ENCODE peak calls at places on chromosomes 7 and 10, in six cellular contexts. M, I, D, Q, T and H are unnamed samples.

GRCh38 chr10:15813415-15813814 is 46.9 kb downstream of the MINDY3 start:
- DNase-seq in M (no peak), I (peak), D (peak), Q (peak), T (peak), H (no peak)

GRCh38 chr10:662686-663465 is 26.6 kb downstream of the DIP2C start:
- DNase-seq in M (no peak), I (no peak), D (no peak), Q (no peak), T (no peak), H (no peak)

GRCh38 chr7:72336887-72337821 is 75.0 kb downstream of the CALN1 start:
- DNase-seq in M (peak), I (no peak), D (no peak), Q (no peak), T (no peak), H (no peak)

GRCh38 chr10:13560597-13560996 is 26.2 kb upstream of the PRPF18 start:
- DNase-seq in M (no peak), I (peak), D (peak), Q (no peak), T (peak), H (no peak)

GRCh38 chr10:112389147-112389822 is 15.4 kb downstream of the ACSL5 start:
- DNase-seq in M (no peak), I (no peak), D (peak), Q (peak), T (peak), H (no peak)

GRCh38 chr7:101294039-101294831 is 27.4 kb downstream of the IFT22 start:
- DNase-seq in M (no peak), I (no peak), D (no peak), Q (no peak), T (no peak), H (no peak)

GRCh38 chr7:92648082-92648481 is 57.9 kb upstream of the FAM133B start:
- DNase-seq in M (no peak), I (no peak), D (no peak), Q (no peak), T (no peak), H (no peak)

GRCh38 chr10:28496481-28496961 is 36.4 kb upstream of the WAC start:
- DNase-seq in M (no peak), I (no peak), D (peak), Q (peak), T (no peak), H (no peak)

GRCh38 chr7:100547872-100548271 is 8.9 kb downstream of the AGFG2 start:
- DNase-seq in M (no peak), I (no peak), D (no peak), Q (no peak), T (peak), H (no peak)

GRCh38 chr7:134086998-134087735 is 40.0 kb upstream of the LRGUK start:
- DNase-seq in M (no peak), I (no peak), D (no peak), Q (no peak), T (no peak), H (no peak)

GRCh38 chr10:79929409-79929904 is 19.4 kb downstream of the SFTPD start:
- DNase-seq in M (peak), I (peak), D (peak), Q (peak), T (peak), H (peak)

GRCh38 chr10:12358863-12359647 is 9.7 kb downstream of the CAMK1D start:
- DNase-seq in M (peak), I (no peak), D (no peak), Q (no peak), T (no peak), H (no peak)

GRCh38 chr10:102545997-102546396 is 42.2 kb downstream of the SUFU start:
- DNase-seq in M (no peak), I (no peak), D (no peak), Q (no peak), T (no peak), H (no peak)

GRCh38 chr7:133053321-133053891 is 28.5 kb downstream of the CHCHD3 start:
- DNase-seq in M (no peak), I (peak), D (peak), Q (peak), T (peak), H (peak)

GRCh38 chr10:88278912-88279311 is 304.2 kb downstream of the RNLS start:
- DNase-seq in M (no peak), I (no peak), D (no peak), Q (no peak), T (no peak), H (no peak)

GRCh38 chr10:97640868-97641811 is 669 bp downstream of the PI4K2A start:
- DNase-seq in M (peak), I (peak), D (no peak), Q (peak), T (peak), H (no peak)

GRCh38 chr10:32373496-32373895 is 26.5 kb upstream of the EPC1 start:
- DNase-seq in M (no peak), I (no peak), D (no peak), Q (no peak), T (no peak), H (no peak)

GRCh38 chr7:142384508-142384922 is 126.7 kb upstream of the PRSS58 start:
- DNase-seq in M (no peak), I (peak), D (peak), Q (peak), T (peak), H (no peak)

GRCh38 chr10:7340179-7340874 is 70.5 kb downstream of the SFMBT2 start:
- DNase-seq in M (no peak), I (no peak), D (no peak), Q (no peak), T (peak), H (no peak)

GRCh38 chr10:34677132-34677531 is 138.0 kb downstream of the PARD3 start:
- DNase-seq in M (no peak), I (no peak), D (no peak), Q (no peak), T (no peak), H (no peak)

GRCh38 chr10:34682580-34682979 is 132.5 kb downstream of the PARD3 start:
- DNase-seq in M (no peak), I (no peak), D (no peak), Q (no peak), T (no peak), H (no peak)

GRCh38 chr10:34677591-34677990 is 137.5 kb downstream of the PARD3 start:
- DNase-seq in M (no peak), I (no peak), D (no peak), Q (no peak), T (no peak), H (no peak)

GRCh38 chr10:34681933-34682332 is 133.2 kb downstream of the PARD3 start:
- DNase-seq in M (no peak), I (no peak), D (no peak), Q (no peak), T (no peak), H (no peak)

GRCh38 chr10:34679177-34679576 is 135.9 kb downstream of the PARD3 start:
- DNase-seq in M (no peak), I (no peak), D (no peak), Q (peak), T (no peak), H (no peak)
- H3K4me3 ChIP-seq in M (no peak), I (no peak), D (no peak), Q (no peak), T (no peak), H (no peak)

GRCh38 chr10:78332699-78333098 is 299.0 kb downstream of the RPS24 start:
- DNase-seq in M (no peak), I (no peak), D (no peak), Q (no peak), T (no peak), H (no peak)

GRCh38 chr10:78333362-78334143 is 299.9 kb downstream of the RPS24 start:
- DNase-seq in M (no peak), I (no peak), D (no peak), Q (no peak), T (no peak), H (no peak)

GRCh38 chr10:78330884-78331283 is 297.2 kb downstream of the RPS24 start:
- DNase-seq in M (no peak), I (no peak), D (no peak), Q (no peak), T (no peak), H (no peak)

GRCh38 chr10:78332013-78332412 is 298.4 kb downstream of the RPS24 start:
- DNase-seq in M (no peak), I (no peak), D (no peak), Q (no peak), T (no peak), H (no peak)

GRCh38 chr10:78331391-78331922 is 297.8 kb downstream of the RPS24 start:
- DNase-seq in M (peak), I (peak), D (peak), Q (no peak), T (peak), H (no peak)
- H3K4me3 ChIP-seq in M (no peak), I (peak), D (no peak), Q (no peak), T (no peak), H (no peak)

DNA sequence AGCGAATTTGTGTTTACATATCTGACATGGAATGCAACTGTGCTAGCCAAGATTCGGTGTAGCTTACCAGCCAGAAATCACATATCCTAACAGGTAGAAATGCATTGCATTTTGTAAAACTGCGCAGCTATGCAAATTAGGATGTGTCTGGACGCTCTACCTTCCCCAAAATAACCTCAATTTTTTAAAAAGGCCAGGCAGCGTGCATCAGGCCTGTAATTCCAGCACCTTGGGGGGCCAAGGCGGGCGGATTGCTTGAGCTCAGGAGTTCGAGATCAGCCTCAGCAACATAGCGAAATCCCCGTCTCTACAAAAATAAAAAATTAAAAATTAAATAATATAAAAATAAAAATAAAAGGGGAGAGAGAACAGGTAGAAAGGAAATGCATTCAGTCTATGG is 305.0 kb downstream of the TYW1 start:
- DNase-seq in M (peak), I (peak), D (no peak), Q (no peak), T (peak), H (no peak)
- H3K4me3 ChIP-seq in M (peak), I (peak), D (peak), Q (peak), T (peak), H (peak)

GRCh38 chr10:21368022-21368582 is 157.4 kb downstream of the SKIDA1 start:
- DNase-seq in M (no peak), I (no peak), D (no peak), Q (no peak), T (no peak), H (no peak)

GRCh38 chr10:21369697-21370096 is 155.8 kb downstream of the SKIDA1 start:
- DNase-seq in M (no peak), I (no peak), D (no peak), Q (no peak), T (peak), H (no peak)

GRCh38 chr10:21368728-21369425 is 156.6 kb downstream of the SKIDA1 start:
- DNase-seq in M (no peak), I (no peak), D (no peak), Q (peak), T (peak), H (no peak)

GRCh38 chr10:21372651-21373410 is 152.7 kb downstream of the SKIDA1 start:
- DNase-seq in M (no peak), I (peak), D (peak), Q (peak), T (peak), H (no peak)
- H3K4me3 ChIP-seq in M (no peak), I (peak), D (no peak), Q (no peak), T (peak), H (no peak)

DNA sequence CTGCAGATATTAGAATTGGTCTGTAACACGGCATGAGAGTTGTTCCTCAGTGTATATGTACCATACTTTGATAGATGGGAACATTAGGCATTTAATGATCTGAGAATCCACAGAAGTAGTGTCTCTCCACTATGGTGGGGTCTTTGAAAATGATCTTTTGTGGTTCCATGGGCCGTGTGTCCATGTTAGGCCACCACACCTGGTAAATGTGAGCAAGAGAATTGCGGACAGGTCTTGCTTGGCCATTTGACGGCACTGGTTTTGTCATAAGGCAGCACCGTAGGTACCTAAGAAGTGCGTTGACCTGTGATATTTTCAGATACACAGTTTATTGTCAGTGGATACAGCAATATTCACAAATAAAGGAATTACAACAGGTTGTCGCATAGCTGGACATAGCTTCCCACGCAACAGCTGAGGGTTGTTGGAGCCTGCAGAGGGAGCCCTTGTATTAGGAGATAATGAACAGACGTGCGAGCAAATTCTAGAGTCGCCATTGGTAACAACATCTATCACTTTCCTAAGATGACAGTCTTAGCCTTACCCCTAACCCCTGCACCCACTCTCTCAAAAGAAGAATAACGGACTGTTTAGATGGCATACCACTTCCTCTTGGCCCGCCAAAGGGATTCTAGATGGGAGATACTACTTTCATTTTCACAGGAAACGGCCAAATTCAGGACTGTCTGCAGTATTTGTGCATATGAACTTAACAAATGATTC is 111.4 kb downstream of the COL28A1 start:
- DNase-seq in M (peak), I (peak), D (peak), Q (peak), T (peak), H (peak)
- H3K4me3 ChIP-seq in M (no peak), I (peak), D (peak), Q (peak), T (peak), H (peak)

DNA sequence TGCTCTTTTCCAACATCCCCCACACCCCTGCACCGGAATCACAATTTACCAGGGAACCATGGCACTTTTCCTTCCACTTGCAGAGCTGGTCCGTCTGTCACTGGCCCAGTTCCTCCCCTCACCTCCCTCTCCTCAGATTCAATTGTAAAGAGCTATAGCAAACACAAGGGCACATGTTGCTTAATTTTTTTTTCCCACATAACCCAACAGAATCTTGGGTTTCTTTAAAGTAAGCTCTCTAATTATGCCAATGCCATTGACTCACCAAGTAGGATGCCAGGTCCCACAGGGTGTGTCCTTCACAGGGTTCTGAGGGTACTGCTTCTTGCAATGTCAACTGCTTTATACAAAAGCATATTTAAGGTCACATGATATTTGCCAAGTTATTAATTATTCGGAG is 262.2 kb downstream of the AUTS2 start:
- DNase-seq in M (no peak), I (no peak), D (no peak), Q (no peak), T (no peak), H (no peak)
- H3K4me3 ChIP-seq in M (no peak), I (no peak), D (no peak), Q (no peak), T (no peak), H (no peak)

GRCh38 chr7:151056286-151057037 is 1.2 kb downstream of the CDK5 start:
- DNase-seq in M (peak), I (no peak), D (peak), Q (peak), T (no peak), H (no peak)
- H3K4me3 ChIP-seq in M (peak), I (peak), D (peak), Q (peak), T (peak), H (peak)

DNA sequence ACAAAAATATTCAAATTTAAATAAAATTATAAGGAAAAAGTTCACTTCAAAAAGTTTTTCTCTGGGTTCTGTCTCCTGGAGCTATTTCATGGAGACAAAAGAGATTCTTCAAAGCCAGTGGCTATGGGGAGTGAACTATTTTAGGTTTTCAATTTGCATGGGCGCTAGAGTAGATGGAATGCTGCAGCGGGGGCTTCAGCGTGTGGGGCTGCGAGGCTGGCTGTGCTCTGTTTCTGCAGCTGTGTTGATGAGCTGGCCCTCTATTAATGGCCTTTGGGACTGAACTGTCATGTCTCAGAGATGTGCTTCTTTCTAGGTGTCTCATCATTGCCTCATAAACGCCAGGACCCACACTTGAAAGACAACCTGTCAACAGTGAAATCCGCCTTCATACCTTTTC is 108.4 kb upstream of the NPY start:
- DNase-seq in M (peak), I (no peak), D (no peak), Q (no peak), T (no peak), H (no peak)
- H3K4me3 ChIP-seq in M (no peak), I (no peak), D (no peak), Q (no peak), T (no peak), H (no peak)

DNA sequence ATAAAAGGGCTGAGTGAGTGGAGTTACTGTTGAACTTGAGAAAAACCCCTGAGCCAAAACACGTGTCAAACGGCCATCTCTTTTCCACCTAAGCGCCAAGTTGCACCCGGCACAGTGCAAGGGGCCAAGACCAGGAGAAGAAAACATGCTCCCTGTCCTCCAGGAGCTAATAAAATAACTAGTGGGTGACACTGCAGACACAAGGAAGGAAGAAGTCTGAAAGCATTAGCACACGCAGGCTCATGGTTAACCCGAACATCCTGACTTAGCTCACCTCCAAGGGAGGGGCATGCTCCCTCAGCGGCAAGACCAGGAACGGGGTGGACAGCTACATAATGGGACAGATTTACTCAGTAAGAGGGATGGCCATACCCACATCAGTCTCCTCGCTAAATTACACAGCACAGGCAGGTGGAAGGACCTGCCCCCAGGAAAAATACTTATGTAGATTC is 65.0 kb downstream of the PIP4K2A start:
- DNase-seq in M (no peak), I (no peak), D (no peak), Q (no peak), T (no peak), H (no peak)
- H3K4me3 ChIP-seq in M (no peak), I (no peak), D (no peak), Q (no peak), T (no peak), H (no peak)